ENCODE peak calls at places on chromosomes 1 and 21, in ten cellular contexts. One of them, this sample, is unnamed. For H3K4me1, the result is how much of the 10 kb centered on the place peaks cover.

GRCh38 chr1:6209661-6210605 is 4.0 kb downstream of the RNF207 start:
- DNase-seq in transverse colon: no peak
- DNase-seq in heart right ventricle: no peak
- DNase-seq in spleen: no peak
- DNase-seq in CD8-positive, alpha-beta T cell: no peak
- DNase-seq in effector memory CD4-positive, alpha-beta T cell: no peak
- DNase-seq in A549: no peak
- DNase-seq in cardiac muscle cell: no peak
- DNase-seq in HCT116: no peak
- DNase-seq in hepatocyte: no peak
- DNase-seq in this sample: peak

GRCh38 chr1:53134961-53135734 is 7.3 kb downstream of the SLC1A7 start:
- DNase-seq in cardiac muscle cell: no peak
- DNase-seq in transverse colon: peak
- DNase-seq in A549: no peak
- DNase-seq in CD8-positive, alpha-beta T cell: no peak
- DNase-seq in spleen: peak
- DNase-seq in hepatocyte: peak
- DNase-seq in heart right ventricle: no peak
- DNase-seq in effector memory CD4-positive, alpha-beta T cell: no peak
- DNase-seq in HCT116: no peak
- DNase-seq in this sample: no peak

GRCh38 chr21:44987301-44987885 is 47.6 kb downstream of the SLX9 start:
- DNase-seq in hepatocyte: no peak
- DNase-seq in transverse colon: no peak
- DNase-seq in CD8-positive, alpha-beta T cell: no peak
- DNase-seq in spleen: peak
- DNase-seq in effector memory CD4-positive, alpha-beta T cell: no peak
- DNase-seq in heart right ventricle: peak
- DNase-seq in cardiac muscle cell: no peak
- DNase-seq in HCT116: no peak
- DNase-seq in A549: no peak
- DNase-seq in this sample: peak

GRCh38 chr21:30194701-30195299 is 21.1 kb downstream of the CLDN8 start:
- DNase-seq in transverse colon: no peak
- DNase-seq in hepatocyte: peak
- DNase-seq in HCT116: no peak
- DNase-seq in effector memory CD4-positive, alpha-beta T cell: no peak
- DNase-seq in A549: peak
- DNase-seq in heart right ventricle: no peak
- DNase-seq in CD8-positive, alpha-beta T cell: no peak
- DNase-seq in spleen: no peak
- DNase-seq in cardiac muscle cell: peak
- DNase-seq in this sample: no peak

GRCh38 chr1:244027491-244027890 is 23.6 kb upstream of the ZBTB18 start:
- DNase-seq in CD8-positive, alpha-beta T cell: no peak
- DNase-seq in A549: no peak
- DNase-seq in hepatocyte: no peak
- DNase-seq in cardiac muscle cell: no peak
- DNase-seq in transverse colon: no peak
- DNase-seq in spleen: no peak
- DNase-seq in effector memory CD4-positive, alpha-beta T cell: no peak
- DNase-seq in HCT116: no peak
- DNase-seq in heart right ventricle: no peak
- DNase-seq in this sample: no peak

GRCh38 chr1:44497422-44498170 is 92.5 kb downstream of the RNF220 start:
- DNase-seq in spleen: no peak
- DNase-seq in CD8-positive, alpha-beta T cell: no peak
- DNase-seq in A549: no peak
- DNase-seq in HCT116: no peak
- DNase-seq in transverse colon: no peak
- DNase-seq in hepatocyte: no peak
- DNase-seq in heart right ventricle: peak
- DNase-seq in cardiac muscle cell: no peak
- DNase-seq in effector memory CD4-positive, alpha-beta T cell: no peak
- DNase-seq in this sample: no peak

GRCh38 chr1:234957330-234958065 is 171.1 kb downstream of the TOMM20 start:
- DNase-seq in A549: peak
- DNase-seq in spleen: no peak
- DNase-seq in cardiac muscle cell: no peak
- DNase-seq in heart right ventricle: no peak
- DNase-seq in transverse colon: peak
- DNase-seq in HCT116: peak
- DNase-seq in effector memory CD4-positive, alpha-beta T cell: no peak
- DNase-seq in hepatocyte: peak
- DNase-seq in CD8-positive, alpha-beta T cell: no peak
- DNase-seq in this sample: no peak

GRCh38 chr1:77424236-77424635 is 142.4 kb downstream of the AK5 start:
- DNase-seq in heart right ventricle: no peak
- DNase-seq in HCT116: no peak
- DNase-seq in transverse colon: no peak
- DNase-seq in CD8-positive, alpha-beta T cell: no peak
- DNase-seq in cardiac muscle cell: no peak
- DNase-seq in effector memory CD4-positive, alpha-beta T cell: no peak
- DNase-seq in spleen: no peak
- DNase-seq in hepatocyte: no peak
- DNase-seq in A549: no peak
- DNase-seq in this sample: no peak

GRCh38 chr1:228368801-228369607 is 37.6 kb downstream of the TRIM11 start:
- DNase-seq in effector memory CD4-positive, alpha-beta T cell: no peak
- DNase-seq in transverse colon: no peak
- DNase-seq in spleen: peak
- DNase-seq in hepatocyte: no peak
- DNase-seq in HCT116: no peak
- DNase-seq in CD8-positive, alpha-beta T cell: no peak
- DNase-seq in A549: no peak
- DNase-seq in cardiac muscle cell: peak
- DNase-seq in heart right ventricle: peak
- DNase-seq in this sample: peak

GRCh38 chr1:228366851-228367741 is 39.5 kb downstream of the TRIM11 start:
- DNase-seq in transverse colon: no peak
- DNase-seq in cardiac muscle cell: no peak
- DNase-seq in hepatocyte: no peak
- DNase-seq in CD8-positive, alpha-beta T cell: no peak
- DNase-seq in effector memory CD4-positive, alpha-beta T cell: no peak
- DNase-seq in A549: no peak
- DNase-seq in heart right ventricle: peak
- DNase-seq in spleen: peak
- DNase-seq in HCT116: no peak
- DNase-seq in this sample: peak

GRCh38 chr1:228366062-228366850 is 40.4 kb downstream of the TRIM11 start:
- DNase-seq in cardiac muscle cell: no peak
- DNase-seq in transverse colon: no peak
- DNase-seq in HCT116: no peak
- DNase-seq in CD8-positive, alpha-beta T cell: no peak
- DNase-seq in A549: no peak
- DNase-seq in effector memory CD4-positive, alpha-beta T cell: no peak
- DNase-seq in heart right ventricle: peak
- DNase-seq in spleen: no peak
- DNase-seq in hepatocyte: no peak
- DNase-seq in this sample: peak

GRCh38 chr1:228369608-228370438 is 36.8 kb downstream of the TRIM11 start:
- DNase-seq in A549: no peak
- DNase-seq in CD8-positive, alpha-beta T cell: no peak
- DNase-seq in cardiac muscle cell: peak
- DNase-seq in spleen: peak
- DNase-seq in hepatocyte: no peak
- DNase-seq in heart right ventricle: peak
- DNase-seq in transverse colon: no peak
- DNase-seq in effector memory CD4-positive, alpha-beta T cell: no peak
- DNase-seq in HCT116: no peak
- DNase-seq in this sample: peak

GRCh38 chr1:228367798-228368791 is 38.5 kb downstream of the TRIM11 start:
- DNase-seq in A549: no peak
- DNase-seq in spleen: peak
- DNase-seq in effector memory CD4-positive, alpha-beta T cell: no peak
- DNase-seq in CD8-positive, alpha-beta T cell: no peak
- DNase-seq in hepatocyte: peak
- DNase-seq in transverse colon: no peak
- DNase-seq in heart right ventricle: peak
- DNase-seq in HCT116: no peak
- DNase-seq in cardiac muscle cell: peak
- DNase-seq in this sample: peak
- H3K4me3 ChIP-seq in A549: no peak
- H3K4me3 ChIP-seq in spleen: no peak
- H3K4me3 ChIP-seq in effector memory CD4-positive, alpha-beta T cell: no peak
- H3K4me3 ChIP-seq in CD8-positive, alpha-beta T cell: no peak
- H3K4me3 ChIP-seq in hepatocyte: no peak
- H3K4me3 ChIP-seq in transverse colon: no peak
- H3K4me3 ChIP-seq in heart right ventricle: peak
- H3K4me3 ChIP-seq in HCT116: peak
- H3K4me3 ChIP-seq in cardiac muscle cell: no peak
- H3K4me3 ChIP-seq in this sample: no peak

GRCh38 chr1:39735731-39736130 is 3.0 kb upstream of the PPIE start:
- DNase-seq in effector memory CD4-positive, alpha-beta T cell: no peak
- DNase-seq in transverse colon: no peak
- DNase-seq in HCT116: no peak
- DNase-seq in CD8-positive, alpha-beta T cell: no peak
- DNase-seq in cardiac muscle cell: no peak
- DNase-seq in A549: no peak
- DNase-seq in heart right ventricle: no peak
- DNase-seq in hepatocyte: no peak
- DNase-seq in spleen: no peak
- DNase-seq in this sample: no peak

GRCh38 chr1:39737546-39738169 is 1.0 kb upstream of the PPIE start:
- DNase-seq in A549: no peak
- DNase-seq in HCT116: no peak
- DNase-seq in CD8-positive, alpha-beta T cell: no peak
- DNase-seq in spleen: no peak
- DNase-seq in hepatocyte: no peak
- DNase-seq in transverse colon: no peak
- DNase-seq in cardiac muscle cell: no peak
- DNase-seq in heart right ventricle: no peak
- DNase-seq in effector memory CD4-positive, alpha-beta T cell: no peak
- DNase-seq in this sample: no peak

GRCh38 chr1:39733161-39733560 is 5.5 kb upstream of the PPIE start:
- DNase-seq in HCT116: no peak
- DNase-seq in effector memory CD4-positive, alpha-beta T cell: no peak
- DNase-seq in cardiac muscle cell: no peak
- DNase-seq in CD8-positive, alpha-beta T cell: no peak
- DNase-seq in A549: no peak
- DNase-seq in transverse colon: no peak
- DNase-seq in spleen: no peak
- DNase-seq in heart right ventricle: no peak
- DNase-seq in hepatocyte: no peak
- DNase-seq in this sample: no peak

DNA sequence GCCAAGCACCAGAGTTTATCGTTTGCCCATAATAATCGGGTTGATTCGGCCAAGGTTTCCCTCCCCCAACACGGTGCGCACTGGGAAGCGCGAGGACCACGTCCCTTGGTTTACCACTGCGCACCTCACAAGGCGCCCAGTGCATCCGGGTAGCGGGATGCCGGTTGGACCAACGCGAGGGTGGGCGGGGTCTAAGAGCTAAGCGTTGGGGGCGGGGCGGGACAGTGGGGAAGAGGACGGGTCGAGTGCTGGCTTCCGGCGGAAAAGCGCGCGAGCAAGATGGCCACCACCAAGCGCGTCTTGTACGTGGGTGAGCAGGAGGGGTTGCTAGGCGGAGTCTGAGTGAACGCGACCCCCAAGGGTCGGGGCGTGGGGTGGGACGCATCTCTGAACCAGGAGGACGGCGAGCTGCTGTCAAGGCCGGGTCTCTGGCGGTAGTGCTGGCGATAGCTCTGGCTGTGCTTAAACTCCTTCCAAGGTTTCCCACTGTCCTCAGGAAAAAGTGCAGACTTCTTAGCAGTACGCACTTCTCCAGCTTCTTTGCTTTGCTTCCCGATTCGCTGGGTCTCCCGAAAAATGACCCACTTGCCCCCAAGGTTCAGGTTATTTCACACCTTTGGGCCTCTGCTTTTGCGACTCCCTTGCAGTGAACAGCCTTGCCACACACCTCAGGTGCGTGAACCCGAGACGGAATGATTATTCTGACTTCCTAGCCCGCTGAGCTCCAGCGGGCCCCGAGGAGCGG is at the start of gene PPIE:
- DNase-seq in spleen: peak
- DNase-seq in cardiac muscle cell: peak
- DNase-seq in A549: peak
- DNase-seq in hepatocyte: peak
- DNase-seq in transverse colon: peak
- DNase-seq in effector memory CD4-positive, alpha-beta T cell: peak
- DNase-seq in heart right ventricle: peak
- DNase-seq in HCT116: peak
- DNase-seq in CD8-positive, alpha-beta T cell: peak
- DNase-seq in this sample: peak
- H3K27ac ChIP-seq in spleen: peak
- H3K27ac ChIP-seq in cardiac muscle cell: peak
- H3K27ac ChIP-seq in A549: peak
- H3K27ac ChIP-seq in hepatocyte: peak
- H3K27ac ChIP-seq in transverse colon: peak
- H3K27ac ChIP-seq in effector memory CD4-positive, alpha-beta T cell: peak
- H3K27ac ChIP-seq in heart right ventricle: peak
- H3K27ac ChIP-seq in HCT116: peak
- H3K27ac ChIP-seq in CD8-positive, alpha-beta T cell: peak
- H3K27ac ChIP-seq in this sample: peak

DNA sequence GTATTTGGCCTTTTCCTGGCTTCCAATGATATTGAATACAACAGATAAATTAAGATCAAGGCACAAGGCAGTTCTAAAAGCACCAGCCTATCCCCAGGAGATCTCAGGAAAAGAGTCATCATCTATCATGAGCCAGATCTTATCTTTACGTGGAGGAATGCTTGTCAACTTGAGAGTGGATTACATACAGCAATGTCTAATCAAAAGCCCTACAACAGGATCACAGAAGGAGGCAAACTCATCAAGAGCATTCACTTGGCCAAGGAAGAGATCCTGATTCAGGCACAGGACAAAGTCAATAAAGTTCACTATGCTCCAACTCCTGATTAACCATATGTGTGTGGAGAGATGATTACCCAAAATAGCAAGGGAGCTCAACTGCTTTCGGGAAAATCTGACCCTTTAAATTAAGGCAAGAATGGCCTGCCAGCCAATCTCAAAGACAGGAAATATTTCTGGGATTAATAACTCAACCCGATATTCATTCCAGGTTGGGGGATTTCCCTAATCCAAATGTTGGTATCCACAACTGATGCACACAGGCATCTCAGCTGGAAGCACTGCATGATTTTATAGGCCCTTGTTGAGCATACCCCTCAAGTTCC is 33.8 kb downstream of the TBX15 start:
- DNase-seq in HCT116: no peak
- DNase-seq in cardiac muscle cell: no peak
- DNase-seq in CD8-positive, alpha-beta T cell: no peak
- DNase-seq in spleen: no peak
- DNase-seq in hepatocyte: no peak
- DNase-seq in A549: no peak
- DNase-seq in heart right ventricle: no peak
- DNase-seq in effector memory CD4-positive, alpha-beta T cell: no peak
- DNase-seq in transverse colon: no peak
- DNase-seq in this sample: no peak
- H3K4me1 ChIP-seq in HCT116: under half
- H3K4me1 ChIP-seq in cardiac muscle cell: under half
- H3K4me1 ChIP-seq in CD8-positive, alpha-beta T cell: under half
- H3K4me1 ChIP-seq in spleen: under half
- H3K4me1 ChIP-seq in hepatocyte: under half
- H3K4me1 ChIP-seq in A549: under half
- H3K4me1 ChIP-seq in heart right ventricle: under half
- H3K4me1 ChIP-seq in effector memory CD4-positive, alpha-beta T cell: under half
- H3K4me1 ChIP-seq in transverse colon: under half
- H3K4me1 ChIP-seq in this sample: under half

GRCh38 chr1:112676543-112676942 is 2.1 kb downstream of the MOV10 start:
- DNase-seq in effector memory CD4-positive, alpha-beta T cell: no peak
- DNase-seq in heart right ventricle: no peak
- DNase-seq in CD8-positive, alpha-beta T cell: no peak
- DNase-seq in hepatocyte: no peak
- DNase-seq in cardiac muscle cell: no peak
- DNase-seq in transverse colon: no peak
- DNase-seq in A549: no peak
- DNase-seq in HCT116: no peak
- DNase-seq in spleen: no peak
- DNase-seq in this sample: no peak

GRCh38 chr1:112677501-112677900 is 3.0 kb downstream of the MOV10 start:
- DNase-seq in A549: no peak
- DNase-seq in CD8-positive, alpha-beta T cell: no peak
- DNase-seq in transverse colon: no peak
- DNase-seq in effector memory CD4-positive, alpha-beta T cell: no peak
- DNase-seq in spleen: no peak
- DNase-seq in hepatocyte: no peak
- DNase-seq in HCT116: no peak
- DNase-seq in heart right ventricle: no peak
- DNase-seq in cardiac muscle cell: no peak
- DNase-seq in this sample: no peak

GRCh38 chr1:112675728-112676381 is 1.4 kb downstream of the MOV10 start:
- DNase-seq in transverse colon: no peak
- DNase-seq in HCT116: no peak
- DNase-seq in spleen: no peak
- DNase-seq in CD8-positive, alpha-beta T cell: no peak
- DNase-seq in effector memory CD4-positive, alpha-beta T cell: no peak
- DNase-seq in hepatocyte: no peak
- DNase-seq in cardiac muscle cell: no peak
- DNase-seq in A549: no peak
- DNase-seq in heart right ventricle: no peak
- DNase-seq in this sample: no peak

GRCh38 chr1:112674986-112675727 is 698 bp downstream of the MOV10 start:
- DNase-seq in CD8-positive, alpha-beta T cell: peak
- DNase-seq in HCT116: no peak
- DNase-seq in transverse colon: peak
- DNase-seq in effector memory CD4-positive, alpha-beta T cell: peak
- DNase-seq in cardiac muscle cell: peak
- DNase-seq in A549: no peak
- DNase-seq in spleen: peak
- DNase-seq in heart right ventricle: peak
- DNase-seq in hepatocyte: peak
- DNase-seq in this sample: peak

DNA sequence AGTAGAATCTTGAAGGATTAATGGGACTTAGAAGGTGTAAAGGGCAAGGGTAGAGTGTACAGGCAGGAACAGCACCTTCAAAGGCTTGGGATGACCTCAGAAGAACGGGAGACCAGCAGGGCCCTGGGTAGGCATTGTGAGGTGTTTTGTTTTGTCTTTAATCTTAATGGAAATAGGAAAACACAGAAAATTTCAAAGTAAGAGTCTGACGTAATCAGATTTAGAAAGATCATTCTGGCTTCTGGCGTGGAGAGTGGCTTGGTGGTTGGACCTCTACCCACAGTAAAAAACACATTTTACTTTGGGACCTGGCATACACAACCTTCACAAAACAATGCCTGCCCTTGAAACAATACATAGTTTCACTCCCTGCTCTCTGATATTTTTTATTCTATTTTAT is 4.1 kb downstream of the MOV10 start:
- DNase-seq in transverse colon: no peak
- DNase-seq in HCT116: no peak
- DNase-seq in A549: no peak
- DNase-seq in cardiac muscle cell: no peak
- DNase-seq in spleen: no peak
- DNase-seq in effector memory CD4-positive, alpha-beta T cell: no peak
- DNase-seq in CD8-positive, alpha-beta T cell: no peak
- DNase-seq in hepatocyte: no peak
- DNase-seq in heart right ventricle: no peak
- DNase-seq in this sample: no peak
- H3K4me3 ChIP-seq in transverse colon: no peak
- H3K4me3 ChIP-seq in HCT116: no peak
- H3K4me3 ChIP-seq in A549: no peak
- H3K4me3 ChIP-seq in cardiac muscle cell: no peak
- H3K4me3 ChIP-seq in spleen: no peak
- H3K4me3 ChIP-seq in effector memory CD4-positive, alpha-beta T cell: no peak
- H3K4me3 ChIP-seq in CD8-positive, alpha-beta T cell: no peak
- H3K4me3 ChIP-seq in hepatocyte: no peak
- H3K4me3 ChIP-seq in heart right ventricle: no peak
- H3K4me3 ChIP-seq in this sample: no peak